ENCODE peak calls at places on chromosomes 4 and X, in six cellular contexts. One of them, this sample, is unnamed.

GRCh38 chr4:114383721-114384120 is 214.9 kb upstream of the UGT8 start:
- DNase-seq in ovary: no peak
- DNase-seq in caudate nucleus: no peak
- DNase-seq in left ventricle myocardium inferior: no peak
- DNase-seq in colonic mucosa: no peak
- DNase-seq in endodermal cell: no peak
- DNase-seq in this sample: no peak

GRCh38 chr4:30714408-30715031 is 5.6 kb upstream of the PCDH7 start:
- DNase-seq in ovary: peak; percentile 23
- DNase-seq in caudate nucleus: no peak
- DNase-seq in left ventricle myocardium inferior: peak; percentile 24
- DNase-seq in colonic mucosa: peak; percentile 47
- DNase-seq in endodermal cell: peak; percentile 85
- DNase-seq in this sample: no peak

GRCh38 chr4:187258651-187259401 is 535.2 kb upstream of the FAT1 start:
- DNase-seq in ovary: no peak
- DNase-seq in caudate nucleus: no peak
- DNase-seq in left ventricle myocardium inferior: no peak
- DNase-seq in colonic mucosa: no peak
- DNase-seq in endodermal cell: peak; percentile 79
- DNase-seq in this sample: no peak

GRCh38 chrX:110985470-110985869 is 110.5 kb upstream of the PAK3 start:
- DNase-seq in ovary: no peak
- DNase-seq in caudate nucleus: no peak
- DNase-seq in left ventricle myocardium inferior: no peak
- DNase-seq in colonic mucosa: no peak
- DNase-seq in endodermal cell: no peak
- DNase-seq in this sample: no peak

GRCh38 chrX:144732588-144732987 is 514.7 kb upstream of the SPANXN1 start:
- DNase-seq in ovary: no peak
- DNase-seq in caudate nucleus: no peak
- DNase-seq in left ventricle myocardium inferior: no peak
- DNase-seq in colonic mucosa: no peak
- DNase-seq in endodermal cell: no peak
- DNase-seq in this sample: no peak

GRCh38 chr4:165715989-165716388 is 157.0 kb upstream of the TLL1 start:
- DNase-seq in ovary: no peak
- DNase-seq in caudate nucleus: no peak
- DNase-seq in left ventricle myocardium inferior: no peak
- DNase-seq in colonic mucosa: no peak
- DNase-seq in endodermal cell: no peak
- DNase-seq in this sample: no peak

GRCh38 chrX:100944601-100945000 is 15.9 kb upstream of the XKRX start:
- DNase-seq in ovary: no peak
- DNase-seq in caudate nucleus: no peak
- DNase-seq in left ventricle myocardium inferior: no peak
- DNase-seq in colonic mucosa: no peak
- DNase-seq in endodermal cell: no peak
- DNase-seq in this sample: no peak

GRCh38 chr4:26074672-26075071 is 160.7 kb downstream of the SMIM20 start:
- DNase-seq in ovary: no peak
- DNase-seq in caudate nucleus: no peak
- DNase-seq in left ventricle myocardium inferior: no peak
- DNase-seq in colonic mucosa: no peak
- DNase-seq in endodermal cell: no peak
- DNase-seq in this sample: no peak

GRCh38 chr4:185036019-185036418 is 17.7 kb downstream of the HELT start:
- DNase-seq in ovary: no peak
- DNase-seq in caudate nucleus: no peak
- DNase-seq in left ventricle myocardium inferior: no peak
- DNase-seq in colonic mucosa: no peak
- DNase-seq in endodermal cell: no peak
- DNase-seq in this sample: no peak

DNA sequence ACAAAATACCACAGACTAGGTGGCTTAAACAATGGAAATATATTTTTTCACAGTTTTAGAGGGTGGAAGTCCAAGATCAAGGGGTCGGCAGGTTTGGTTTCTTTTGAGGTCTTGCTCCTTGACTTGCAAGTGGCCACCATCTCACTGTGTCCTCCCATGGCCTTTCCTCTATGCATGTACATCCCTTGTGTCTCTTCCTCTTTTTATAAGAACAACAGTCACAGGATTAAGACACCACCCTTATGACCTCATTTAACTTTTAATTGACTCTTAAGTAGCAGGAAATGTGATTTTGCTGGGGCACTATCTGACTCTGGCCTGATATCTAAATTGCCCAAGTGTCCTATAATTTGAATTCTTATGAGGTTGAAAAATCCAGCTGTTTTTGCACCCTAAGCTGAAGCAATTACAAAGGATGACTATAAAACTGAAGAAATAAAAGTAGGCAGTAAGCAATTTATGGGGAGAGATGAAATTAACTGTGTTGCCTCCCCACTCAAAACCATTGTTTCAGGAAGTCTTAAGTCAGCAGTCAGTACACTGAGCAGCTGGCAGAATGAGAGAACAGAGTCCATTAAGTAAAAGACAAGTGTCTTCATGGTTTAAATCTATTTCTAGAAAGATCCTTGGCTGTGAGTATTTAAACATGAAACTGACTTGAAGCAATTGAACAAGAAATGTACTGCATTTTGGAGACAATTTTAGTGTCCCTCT is 601.3 kb downstream of the SPRY1 start:
- DNase-seq in ovary: no peak
- DNase-seq in caudate nucleus: no peak
- DNase-seq in left ventricle myocardium inferior: no peak
- DNase-seq in colonic mucosa: no peak
- DNase-seq in endodermal cell: no peak
- DNase-seq in this sample: no peak
- H3K27ac ChIP-seq in ovary: no peak overlapping the region
- H3K27ac ChIP-seq in caudate nucleus: no peak overlapping the region
- H3K27ac ChIP-seq in left ventricle myocardium inferior: peak overlapping the region; percentile 45
- H3K27ac ChIP-seq in colonic mucosa: no peak overlapping the region
- H3K27ac ChIP-seq in endodermal cell: peak overlapping the region; percentile 84
- H3K27ac ChIP-seq in this sample: no peak overlapping the region

GRCh38 chrX:121333942-121334341 is 286.5 kb downstream of the GLUD2 start:
- DNase-seq in ovary: no peak
- DNase-seq in caudate nucleus: no peak
- DNase-seq in left ventricle myocardium inferior: no peak
- DNase-seq in colonic mucosa: no peak
- DNase-seq in endodermal cell: no peak
- DNase-seq in this sample: no peak
- H3K27ac ChIP-seq in ovary: no peak overlapping the region
- H3K27ac ChIP-seq in caudate nucleus: no peak overlapping the region
- H3K27ac ChIP-seq in left ventricle myocardium inferior: no peak overlapping the region
- H3K27ac ChIP-seq in colonic mucosa: no peak overlapping the region
- H3K27ac ChIP-seq in endodermal cell: no peak overlapping the region
- H3K27ac ChIP-seq in this sample: no peak overlapping the region

GRCh38 chr4:89754531-89754930 is 82.4 kb downstream of the SNCA start:
- DNase-seq in ovary: no peak
- DNase-seq in caudate nucleus: no peak
- DNase-seq in left ventricle myocardium inferior: no peak
- DNase-seq in colonic mucosa: no peak
- DNase-seq in endodermal cell: no peak
- DNase-seq in this sample: no peak

GRCh38 chr4:89752932-89753598 is 83.9 kb downstream of the SNCA start:
- DNase-seq in ovary: no peak
- DNase-seq in caudate nucleus: no peak
- DNase-seq in left ventricle myocardium inferior: no peak
- DNase-seq in colonic mucosa: no peak
- DNase-seq in endodermal cell: no peak
- DNase-seq in this sample: no peak

GRCh38 chr4:89755210-89755609 is 81.8 kb downstream of the SNCA start:
- DNase-seq in ovary: no peak
- DNase-seq in caudate nucleus: no peak
- DNase-seq in left ventricle myocardium inferior: no peak
- DNase-seq in colonic mucosa: no peak
- DNase-seq in endodermal cell: no peak
- DNase-seq in this sample: no peak

GRCh38 chr4:89751416-89751815 is 85.5 kb downstream of the SNCA start:
- DNase-seq in ovary: no peak
- DNase-seq in caudate nucleus: no peak
- DNase-seq in left ventricle myocardium inferior: no peak
- DNase-seq in colonic mucosa: no peak
- DNase-seq in endodermal cell: no peak
- DNase-seq in this sample: no peak

DNA sequence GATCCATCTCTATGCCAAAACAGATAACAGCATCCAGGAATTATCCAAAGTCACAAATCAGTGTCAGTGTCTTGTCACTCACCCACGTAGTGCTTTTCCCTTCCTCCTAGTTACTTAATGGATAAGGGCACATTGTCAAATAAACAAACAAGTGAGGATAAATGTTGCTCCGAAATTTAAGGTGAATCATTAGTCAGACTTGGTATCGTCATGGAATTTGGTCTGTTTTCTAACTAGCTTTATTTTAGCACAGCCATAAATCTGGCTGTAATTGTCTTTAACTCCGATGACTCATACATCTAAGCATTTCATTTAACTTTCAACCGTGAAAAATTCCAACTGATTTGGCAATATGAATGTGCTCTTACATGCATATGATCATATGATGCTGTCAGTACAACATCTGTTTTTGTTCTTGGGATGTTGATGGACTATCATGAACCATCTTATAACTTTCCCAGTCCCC is 83.3 kb downstream of the SNCA start:
- DNase-seq in ovary: no peak
- DNase-seq in caudate nucleus: no peak
- DNase-seq in left ventricle myocardium inferior: no peak
- DNase-seq in colonic mucosa: no peak
- DNase-seq in endodermal cell: no peak
- DNase-seq in this sample: no peak
- H3K27ac ChIP-seq in ovary: peak overlapping the region; percentile 64
- H3K27ac ChIP-seq in caudate nucleus: peak overlapping the region; percentile 77
- H3K27ac ChIP-seq in left ventricle myocardium inferior: peak overlapping the region; percentile 17
- H3K27ac ChIP-seq in colonic mucosa: no peak overlapping the region
- H3K27ac ChIP-seq in endodermal cell: no peak overlapping the region
- H3K27ac ChIP-seq in this sample: no peak overlapping the region

GRCh38 chrX:126141014-126141413 is 25.1 kb downstream of the DCAF12L2 start:
- DNase-seq in ovary: no peak
- DNase-seq in caudate nucleus: no peak
- DNase-seq in left ventricle myocardium inferior: no peak
- DNase-seq in colonic mucosa: no peak
- DNase-seq in endodermal cell: no peak
- DNase-seq in this sample: no peak
- H3K27ac ChIP-seq in ovary: no peak overlapping the region
- H3K27ac ChIP-seq in caudate nucleus: no peak overlapping the region
- H3K27ac ChIP-seq in left ventricle myocardium inferior: no peak overlapping the region
- H3K27ac ChIP-seq in colonic mucosa: no peak overlapping the region
- H3K27ac ChIP-seq in endodermal cell: no peak overlapping the region
- H3K27ac ChIP-seq in this sample: no peak overlapping the region

DNA sequence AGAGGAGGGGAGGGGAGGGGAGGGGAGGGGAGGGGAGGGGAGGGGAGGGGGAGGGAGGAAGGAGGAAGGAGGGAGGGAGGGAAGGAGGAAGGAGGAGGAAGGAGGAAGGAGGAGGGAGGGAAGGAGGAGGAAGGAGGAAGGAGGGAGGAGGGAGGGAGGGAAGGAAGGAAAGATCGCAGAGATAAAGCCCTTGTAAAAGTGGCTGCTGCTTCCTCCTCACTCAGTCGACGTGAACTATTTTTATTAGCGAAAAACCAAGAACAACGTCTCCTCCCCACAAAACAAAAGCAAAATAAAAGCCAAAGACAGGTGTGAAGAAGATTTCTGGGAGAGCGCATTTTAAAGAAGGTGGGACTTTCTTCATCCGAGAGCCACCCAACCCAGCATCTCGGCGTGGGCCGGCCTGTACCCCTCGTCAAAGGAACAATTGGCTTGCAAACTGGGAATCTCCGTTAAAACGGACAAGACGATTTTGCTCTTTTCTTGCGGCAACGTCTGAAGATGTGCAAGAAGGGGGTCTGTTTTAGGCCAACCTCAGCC is 40.7 kb upstream of the ASMTL start:
- DNase-seq in ovary: no peak
- DNase-seq in caudate nucleus: no peak
- DNase-seq in left ventricle myocardium inferior: no peak
- DNase-seq in colonic mucosa: no peak
- DNase-seq in endodermal cell: no peak
- DNase-seq in this sample: no peak
- H3K27ac ChIP-seq in ovary: no peak overlapping the region
- H3K27ac ChIP-seq in caudate nucleus: no peak overlapping the region
- H3K27ac ChIP-seq in left ventricle myocardium inferior: peak overlapping the region; percentile 68
- H3K27ac ChIP-seq in colonic mucosa: no peak overlapping the region
- H3K27ac ChIP-seq in endodermal cell: no peak overlapping the region
- H3K27ac ChIP-seq in this sample: peak overlapping the region; percentile 64

GRCh38 chrX:103309860-103310591 is 764 bp downstream of the BEX2 start:
- DNase-seq in ovary: no peak
- DNase-seq in caudate nucleus: peak; percentile 1
- DNase-seq in left ventricle myocardium inferior: no peak
- DNase-seq in colonic mucosa: no peak
- DNase-seq in endodermal cell: peak; percentile 67
- DNase-seq in this sample: no peak
- H3K27ac ChIP-seq in ovary: peak overlapping the region; percentile 66
- H3K27ac ChIP-seq in caudate nucleus: peak overlapping the region; percentile 58
- H3K27ac ChIP-seq in left ventricle myocardium inferior: no peak overlapping the region
- H3K27ac ChIP-seq in colonic mucosa: no peak overlapping the region
- H3K27ac ChIP-seq in endodermal cell: no peak overlapping the region
- H3K27ac ChIP-seq in this sample: no peak overlapping the region

DNA sequence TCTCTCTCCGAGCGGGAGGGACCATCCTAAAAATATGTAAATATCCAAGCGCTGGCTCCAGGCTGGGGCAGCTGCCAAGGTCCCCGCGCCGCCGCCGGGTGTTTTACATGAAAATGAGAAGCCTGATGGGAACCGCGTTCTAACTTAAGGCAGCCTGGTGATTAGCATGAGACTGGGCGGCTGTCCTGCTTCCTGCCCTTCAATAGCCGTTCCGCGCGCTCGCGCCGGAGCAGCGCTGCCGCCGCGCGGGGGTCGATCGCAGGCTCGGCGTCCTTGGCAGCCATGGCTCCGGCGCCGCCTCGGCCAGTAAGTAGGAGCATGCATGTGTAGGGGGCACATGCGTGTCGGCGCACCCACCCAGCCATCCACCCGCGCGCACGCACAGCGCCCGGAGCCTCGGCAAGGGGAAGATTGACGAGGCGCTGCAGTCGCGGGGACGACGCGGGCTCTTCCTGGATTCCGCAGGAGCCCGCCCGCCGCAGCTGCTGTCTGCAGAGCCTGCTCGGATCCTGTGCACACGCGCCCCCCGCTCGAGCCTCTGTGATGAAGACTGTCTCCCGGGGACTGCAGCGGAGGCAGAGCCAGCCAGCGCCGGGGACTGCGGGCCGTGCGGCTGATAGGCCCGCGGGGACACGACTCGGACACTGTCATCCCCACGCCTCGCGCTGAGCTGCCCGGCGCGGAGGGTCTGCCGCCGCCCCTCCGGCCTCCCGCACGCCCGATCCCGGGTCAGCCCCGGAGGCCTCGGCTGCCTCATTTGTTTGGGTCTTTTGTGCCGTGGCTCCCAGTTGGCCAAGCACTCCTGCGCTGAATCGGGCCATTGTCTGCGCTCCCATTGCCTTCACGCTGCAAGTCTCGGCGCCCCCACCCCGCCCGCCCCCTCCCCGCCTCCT is 732 bp downstream of the STOX2 start:
- DNase-seq in ovary: peak; percentile 57
- DNase-seq in caudate nucleus: peak; percentile 78
- DNase-seq in left ventricle myocardium inferior: peak; percentile 44
- DNase-seq in colonic mucosa: peak; percentile 22
- DNase-seq in endodermal cell: peak; percentile 94
- DNase-seq in this sample: peak; percentile 44
- H3K27ac ChIP-seq in ovary: peak overlapping the region; percentile 51
- H3K27ac ChIP-seq in caudate nucleus: peak overlapping the region; percentile 87
- H3K27ac ChIP-seq in left ventricle myocardium inferior: peak overlapping the region; percentile 92
- H3K27ac ChIP-seq in colonic mucosa: peak overlapping the region; percentile 9
- H3K27ac ChIP-seq in endodermal cell: peak overlapping the region; percentile 96
- H3K27ac ChIP-seq in this sample: peak overlapping the region; percentile 90

GRCh38 chr4:930827-931193 is 1.3 kb downstream of the GAK start:
- DNase-seq in ovary: no peak
- DNase-seq in caudate nucleus: no peak
- DNase-seq in left ventricle myocardium inferior: no peak
- DNase-seq in colonic mucosa: peak; percentile 46
- DNase-seq in endodermal cell: peak; percentile 22
- DNase-seq in this sample: no peak
- H3K27ac ChIP-seq in ovary: no peak overlapping the region
- H3K27ac ChIP-seq in caudate nucleus: no peak overlapping the region
- H3K27ac ChIP-seq in left ventricle myocardium inferior: no peak overlapping the region
- H3K27ac ChIP-seq in colonic mucosa: peak overlapping the region; percentile 91
- H3K27ac ChIP-seq in endodermal cell: no peak overlapping the region
- H3K27ac ChIP-seq in this sample: peak overlapping the region; percentile 92